ENCODE peak calls at places on chromosomes 16 and 17, in six cellular contexts. One of them, this sample, is unnamed.

GRCh38 chr17:5249615-5250014 is 15.0 kb upstream of the SCIMP start:
- DNase-seq in H1: peak; percentile 66
- DNase-seq in transverse colon: peak; percentile 63
- DNase-seq in stomach: peak; percentile 61
- DNase-seq in prostate gland: peak; percentile 67
- DNase-seq in suprapubic skin: peak; percentile 82
- DNase-seq in this sample: no peak

GRCh38 chr17:64599187-64599676 is 62.9 kb downstream of the SMURF2 start:
- DNase-seq in H1: no peak
- DNase-seq in transverse colon: peak; percentile 29
- DNase-seq in stomach: peak; percentile 32
- DNase-seq in prostate gland: no peak
- DNase-seq in suprapubic skin: no peak
- DNase-seq in this sample: no peak

GRCh38 chr17:74429604-74430384 is 2.1 kb upstream of the GPRC5C start:
- DNase-seq in H1: no peak
- DNase-seq in transverse colon: peak; percentile 67
- DNase-seq in stomach: peak; percentile 74
- DNase-seq in prostate gland: peak; percentile 76
- DNase-seq in suprapubic skin: no peak
- DNase-seq in this sample: no peak

GRCh38 chr17:40564195-40564882 is 933 bp downstream of the CCR7 start:
- DNase-seq in H1: no peak
- DNase-seq in transverse colon: no peak
- DNase-seq in stomach: peak; percentile 22
- DNase-seq in prostate gland: no peak
- DNase-seq in suprapubic skin: no peak
- DNase-seq in this sample: no peak

GRCh38 chr17:37607637-37608368 is 1.4 kb downstream of the SYNRG start:
- DNase-seq in H1: no peak
- DNase-seq in transverse colon: peak; percentile 32
- DNase-seq in stomach: no peak
- DNase-seq in prostate gland: no peak
- DNase-seq in suprapubic skin: no peak
- DNase-seq in this sample: no peak

GRCh38 chr16:66741131-66741900 is 10.1 kb downstream of the DYNC1LI2 start:
- DNase-seq in H1: no peak
- DNase-seq in transverse colon: peak; percentile 89
- DNase-seq in stomach: peak; percentile 91
- DNase-seq in prostate gland: peak; percentile 91
- DNase-seq in suprapubic skin: peak; percentile 91
- DNase-seq in this sample: no peak

GRCh38 chr16:66961065-66961744 is at the start of gene CES3:
- DNase-seq in H1: peak; percentile 87
- DNase-seq in transverse colon: peak; percentile 89
- DNase-seq in stomach: peak; percentile 71
- DNase-seq in prostate gland: no peak
- DNase-seq in suprapubic skin: no peak
- DNase-seq in this sample: no peak

GRCh38 chr16:4245400-4245799 is 3.5 kb upstream of the SRL start:
- DNase-seq in H1: no peak
- DNase-seq in transverse colon: no peak
- DNase-seq in stomach: no peak
- DNase-seq in prostate gland: no peak
- DNase-seq in suprapubic skin: no peak
- DNase-seq in this sample: no peak

GRCh38 chr17:7858487-7858832 is 657 bp downstream of the CYB5D1 start:
- DNase-seq in H1: no peak
- DNase-seq in transverse colon: peak; percentile 53
- DNase-seq in stomach: no peak
- DNase-seq in prostate gland: no peak
- DNase-seq in suprapubic skin: peak; percentile 83
- DNase-seq in this sample: peak; percentile 93

GRCh38 chr16:84839054-84839453 is 19.3 kb downstream of the CRISPLD2 start:
- DNase-seq in H1: no peak
- DNase-seq in transverse colon: no peak
- DNase-seq in stomach: no peak
- DNase-seq in prostate gland: no peak
- DNase-seq in suprapubic skin: no peak
- DNase-seq in this sample: no peak

GRCh38 chr16:732936-733335 is 6.0 kb downstream of the HAGHL start:
- DNase-seq in H1: no peak
- DNase-seq in transverse colon: no peak
- DNase-seq in stomach: no peak
- DNase-seq in prostate gland: no peak
- DNase-seq in suprapubic skin: no peak
- DNase-seq in this sample: no peak

GRCh38 chr16:4115209-4115940 is 867 bp downstream of the ADCY9 start:
- DNase-seq in H1: peak; percentile 75
- DNase-seq in transverse colon: peak; percentile 51
- DNase-seq in stomach: peak; percentile 54
- DNase-seq in prostate gland: peak; percentile 23
- DNase-seq in suprapubic skin: no peak
- DNase-seq in this sample: no peak

GRCh38 chr16:2329532-2329931 is 11.0 kb downstream of the ABCA3 start:
- DNase-seq in H1: no peak
- DNase-seq in transverse colon: no peak
- DNase-seq in stomach: no peak
- DNase-seq in prostate gland: no peak
- DNase-seq in suprapubic skin: no peak
- DNase-seq in this sample: peak; percentile 70

GRCh38 chr17:69402052-69402451 is 12.4 kb upstream of the MAP2K6 start:
- DNase-seq in H1: no peak
- DNase-seq in transverse colon: no peak
- DNase-seq in stomach: no peak
- DNase-seq in prostate gland: no peak
- DNase-seq in suprapubic skin: no peak
- DNase-seq in this sample: no peak

GRCh38 chr17:48636177-48637018 is 10.2 kb upstream of the HOXB9 start:
- DNase-seq in H1: peak; percentile 98
- DNase-seq in transverse colon: peak; percentile 89
- DNase-seq in stomach: peak; percentile 48
- DNase-seq in prostate gland: no peak
- DNase-seq in suprapubic skin: no peak
- DNase-seq in this sample: no peak

GRCh38 chr16:49280861-49281331 is 742 bp downstream of the CBLN1 start:
- DNase-seq in H1: peak; percentile 62
- DNase-seq in transverse colon: no peak
- DNase-seq in stomach: no peak
- DNase-seq in prostate gland: no peak
- DNase-seq in suprapubic skin: no peak
- DNase-seq in this sample: no peak

GRCh38 chr16:75341934-75342811 is 90.7 kb upstream of the BCAR1 start:
- DNase-seq in H1: no peak
- DNase-seq in transverse colon: peak; percentile 13
- DNase-seq in stomach: no peak
- DNase-seq in prostate gland: peak; percentile 48
- DNase-seq in suprapubic skin: no peak
- DNase-seq in this sample: no peak

GRCh38 chr16:22973451-22973991 is 159.6 kb downstream of the HS3ST2 start:
- DNase-seq in H1: peak; percentile 35
- DNase-seq in transverse colon: no peak
- DNase-seq in stomach: no peak
- DNase-seq in prostate gland: no peak
- DNase-seq in suprapubic skin: no peak
- DNase-seq in this sample: peak; percentile 12

GRCh38 chr16:15434425-15435215 is at the start of gene BMERB1:
- DNase-seq in H1: peak; percentile 91
- DNase-seq in transverse colon: peak; percentile 37
- DNase-seq in stomach: peak; percentile 59
- DNase-seq in prostate gland: no peak
- DNase-seq in suprapubic skin: peak; percentile 80
- DNase-seq in this sample: no peak

GRCh38 chr16:26178298-26178697 is 486.5 kb downstream of the HS3ST4 start:
- DNase-seq in H1: no peak
- DNase-seq in transverse colon: no peak
- DNase-seq in stomach: no peak
- DNase-seq in prostate gland: no peak
- DNase-seq in suprapubic skin: no peak
- DNase-seq in this sample: no peak

DNA sequence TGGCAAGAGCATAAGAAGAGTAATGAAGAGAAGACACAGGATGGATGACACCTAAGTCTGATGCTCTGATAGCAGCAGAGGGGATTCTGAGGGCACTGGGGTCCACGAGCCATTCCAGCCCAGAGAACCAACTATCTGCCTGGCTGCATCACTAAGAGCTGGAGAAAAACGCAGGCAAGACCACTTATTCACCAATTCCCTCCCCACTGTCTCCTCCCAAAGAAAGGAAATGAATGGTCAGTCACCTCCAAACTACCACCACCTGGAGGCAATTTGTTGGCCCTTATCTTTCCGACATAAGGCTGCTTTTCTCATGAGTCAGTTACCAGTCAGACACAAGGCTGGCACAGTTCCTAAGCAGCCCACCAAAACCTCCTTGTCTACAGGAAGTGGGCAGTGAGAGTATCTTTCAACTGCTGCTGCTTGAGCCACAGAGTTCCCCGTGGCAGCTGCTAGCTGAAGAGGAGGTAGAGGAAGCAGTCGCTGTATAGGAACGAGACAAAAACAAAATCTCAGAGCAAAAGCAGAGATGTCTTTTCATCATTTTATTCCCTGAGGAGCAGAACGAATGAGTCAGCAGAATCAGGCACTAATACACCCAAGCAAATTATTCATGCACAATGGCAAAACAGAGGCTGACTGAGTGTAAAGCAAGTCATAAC is 111.1 kb downstream of the SMG6 start:
- DNase-seq in H1: no peak
- DNase-seq in transverse colon: peak; percentile 19
- DNase-seq in stomach: no peak
- DNase-seq in prostate gland: no peak
- DNase-seq in suprapubic skin: no peak
- DNase-seq in this sample: no peak
- TF ChIP-seq POLR2A in H1: no peak
- TF ChIP-seq POLR2A in transverse colon: no peak
- TF ChIP-seq POLR2A in stomach: no peak
- TF ChIP-seq POLR2A in prostate gland: no peak
- TF ChIP-seq POLR2A in suprapubic skin: no peak
- TF ChIP-seq POLR2A in this sample: no peak

GRCh38 chr17:81272616-81273015 is 22.5 kb downstream of the SLC38A10 start:
- DNase-seq in H1: no peak
- DNase-seq in transverse colon: no peak
- DNase-seq in stomach: peak; percentile 84
- DNase-seq in prostate gland: peak; percentile 85
- DNase-seq in suprapubic skin: no peak
- DNase-seq in this sample: no peak

GRCh38 chr17:81273698-81274470 is 21.2 kb downstream of the SLC38A10 start:
- DNase-seq in H1: no peak
- DNase-seq in transverse colon: no peak
- DNase-seq in stomach: no peak
- DNase-seq in prostate gland: no peak
- DNase-seq in suprapubic skin: no peak
- DNase-seq in this sample: no peak

GRCh38 chr17:81267390-81268067 is 27.6 kb downstream of the SLC38A10 start:
- DNase-seq in H1: no peak
- DNase-seq in transverse colon: no peak
- DNase-seq in stomach: no peak
- DNase-seq in prostate gland: no peak
- DNase-seq in suprapubic skin: no peak
- DNase-seq in this sample: no peak

GRCh38 chr17:81271226-81271625 is 23.9 kb downstream of the SLC38A10 start:
- DNase-seq in H1: no peak
- DNase-seq in transverse colon: no peak
- DNase-seq in stomach: no peak
- DNase-seq in prostate gland: no peak
- DNase-seq in suprapubic skin: no peak
- DNase-seq in this sample: no peak

GRCh38 chr17:81270279-81270678 is 24.8 kb downstream of the SLC38A10 start:
- DNase-seq in H1: no peak
- DNase-seq in transverse colon: no peak
- DNase-seq in stomach: no peak
- DNase-seq in prostate gland: no peak
- DNase-seq in suprapubic skin: no peak
- DNase-seq in this sample: no peak
- H3K36me3 ChIP-seq in H1: peaks cover 19% of the 10 kb centered on the region
- H3K36me3 ChIP-seq in transverse colon: no peaks in the 10 kb centered on the region
- H3K36me3 ChIP-seq in stomach: peaks cover 98% of the 10 kb centered on the region
- H3K36me3 ChIP-seq in prostate gland: peaks cover 4% of the 10 kb centered on the region
- H3K36me3 ChIP-seq in suprapubic skin: peaks cover 59% of the 10 kb centered on the region
- H3K36me3 ChIP-seq in this sample: peaks cover 61% of the 10 kb centered on the region

GRCh38 chr17:28335201-28335958 is at the start of the genes IFT20 and TNFAIP1:
- DNase-seq in H1: peak; percentile 94
- DNase-seq in transverse colon: peak; percentile 98
- DNase-seq in stomach: peak; percentile 98
- DNase-seq in prostate gland: peak; percentile 99
- DNase-seq in suprapubic skin: peak; percentile 99
- DNase-seq in this sample: peak; percentile 100

GRCh38 chr17:28340374-28340773 is 4.8 kb downstream of the TNFAIP1 start:
- DNase-seq in H1: no peak
- DNase-seq in transverse colon: no peak
- DNase-seq in stomach: no peak
- DNase-seq in prostate gland: no peak
- DNase-seq in suprapubic skin: no peak
- DNase-seq in this sample: no peak

GRCh38 chr17:28335959-28336871 is 654 bp downstream of the TNFAIP1 start:
- DNase-seq in H1: peak; percentile 70
- DNase-seq in transverse colon: peak; percentile 64
- DNase-seq in stomach: peak; percentile 68
- DNase-seq in prostate gland: peak; percentile 34
- DNase-seq in suprapubic skin: no peak
- DNase-seq in this sample: peak; percentile 90

GRCh38 chr17:28339431-28339830 is 3.9 kb downstream of the TNFAIP1 start:
- DNase-seq in H1: no peak
- DNase-seq in transverse colon: no peak
- DNase-seq in stomach: no peak
- DNase-seq in prostate gland: no peak
- DNase-seq in suprapubic skin: no peak
- DNase-seq in this sample: no peak

GRCh38 chr17:28338056-28338768 is 2.7 kb downstream of the TNFAIP1 start:
- DNase-seq in H1: no peak
- DNase-seq in transverse colon: no peak
- DNase-seq in stomach: no peak
- DNase-seq in prostate gland: no peak
- DNase-seq in suprapubic skin: no peak
- DNase-seq in this sample: no peak
- TF ChIP-seq POLR2AphosphoS5 in H1: no peak
- TF ChIP-seq POLR2AphosphoS5 in transverse colon: no peak
- TF ChIP-seq POLR2AphosphoS5 in stomach: no peak
- TF ChIP-seq POLR2AphosphoS5 in prostate gland: no peak
- TF ChIP-seq POLR2AphosphoS5 in suprapubic skin: no peak
- TF ChIP-seq POLR2AphosphoS5 in this sample: no peak

DNA sequence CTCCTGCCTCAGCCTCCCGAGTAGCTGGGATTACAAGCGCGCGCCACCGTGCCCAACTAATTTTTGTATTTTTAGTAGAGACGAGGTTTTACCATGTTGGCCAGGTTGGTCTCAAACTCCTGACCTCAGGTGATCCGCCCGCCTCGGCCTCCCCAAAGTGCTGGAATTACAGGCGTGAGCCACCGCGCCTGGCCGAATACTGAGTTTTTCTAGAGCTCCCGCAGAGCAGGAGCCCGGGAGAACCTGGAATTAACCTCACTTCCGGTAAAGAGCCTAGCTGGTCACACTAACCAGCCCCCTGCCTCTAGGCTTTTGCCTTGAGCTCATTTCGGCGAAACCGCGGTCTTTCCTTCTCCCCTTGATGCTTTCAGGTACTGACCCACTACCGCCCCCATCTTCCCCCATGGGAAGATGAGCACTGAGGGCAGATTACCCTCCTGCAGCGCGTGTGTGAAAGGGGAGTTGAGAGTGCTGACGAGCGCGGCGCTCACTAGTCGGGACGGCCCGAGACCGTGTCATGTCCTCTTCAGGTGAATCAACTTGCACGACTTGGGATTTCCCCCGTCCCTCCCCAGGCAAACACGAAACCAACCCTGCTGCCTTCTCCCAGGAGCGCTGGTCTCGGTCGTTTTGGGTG is 743 bp upstream of the NEK8 start:
- DNase-seq in H1: peak; percentile 81
- DNase-seq in transverse colon: peak; percentile 83
- DNase-seq in stomach: peak; percentile 72
- DNase-seq in prostate gland: peak; percentile 69
- DNase-seq in suprapubic skin: no peak
- DNase-seq in this sample: no peak
- TF ChIP-seq POLR2A in H1: no peak
- TF ChIP-seq POLR2A in transverse colon: peak; percentile 56
- TF ChIP-seq POLR2A in stomach: no peak
- TF ChIP-seq POLR2A in prostate gland: peak; percentile 22
- TF ChIP-seq POLR2A in suprapubic skin: no peak
- TF ChIP-seq POLR2A in this sample: no peak

This sample was measured in vagina.